ENCODE peak calls at places on chromosomes 7 and 10, in six cellular contexts. E is HepG2, N is SK-N-SH, B is A549, M is K562, L is GM12878. O is an unnamed sample.
A peak's percentile ranks its signal among the peaks of the same experiment; 100 is the strongest.

GRCh38 chr10:70169661-70170364 is 501 bp downstream of the SAR1A start:
- DNase-seq in E (no peak), N (peak; percentile 41), B (no peak), M (peak; percentile 40), L (no peak), O (no peak)

GRCh38 chr7:30134011-30134410 is 775 bp upstream of the MTURN start:
- DNase-seq in E (no peak), N (no peak), B (no peak), M (no peak), L (no peak), O (no peak)

GRCh38 chr7:27347261-27347610 is 104.6 kb downstream of the EVX1 start:
- DNase-seq in E (no peak), N (no peak), B (no peak), M (no peak), L (no peak), O (no peak)

GRCh38 chr7:26372211-26372610 is 80.5 kb downstream of the SNX10 start:
- DNase-seq in E (no peak), N (no peak), B (no peak), M (no peak), L (no peak), O (no peak)

GRCh38 chr10:87763086-87763861 is 54.8 kb downstream of the ATAD1 start:
- DNase-seq in E (peak; percentile 29), N (no peak), B (no peak), M (no peak), L (no peak), O (no peak)

GRCh38 chr10:110872145-110872983 is 636 bp downstream of the PDCD4 start:
- DNase-seq in E (peak; percentile 69), N (peak; percentile 86), B (peak; percentile 24), M (peak; percentile 50), L (no peak), O (peak; percentile 81)

GRCh38 chr7:49928787-49929186 is 155.3 kb downstream of the VWC2 start:
- DNase-seq in E (no peak), N (no peak), B (no peak), M (no peak), L (no peak), O (no peak)

GRCh38 chr7:107502797-107503196 is 32.9 kb downstream of the GPR22 start:
- DNase-seq in E (no peak), N (no peak), B (no peak), M (no peak), L (no peak), O (peak; percentile 5)

GRCh38 chr10:28326516-28327493 is 23.9 kb upstream of the MPP7 start:
- DNase-seq in E (peak; percentile 23), N (no peak), B (no peak), M (no peak), L (no peak), O (peak; percentile 63)

GRCh38 chr7:74454059-74454947 is 597 bp downstream of the GTF2IRD1 start:
- DNase-seq in E (no peak), N (peak; percentile 89), B (no peak), M (no peak), L (no peak), O (no peak)

GRCh38 chr10:132373241-132373955 is 23.6 kb upstream of the PWWP2B start:
- DNase-seq in E (no peak), N (no peak), B (no peak), M (no peak), L (no peak), O (no peak)

GRCh38 chr10:90885176-90885575 is 13.4 kb downstream of the RPP30 start:
- DNase-seq in E (no peak), N (no peak), B (no peak), M (no peak), L (no peak), O (peak; percentile 85)

GRCh38 chr10:15370212-15370740 is 813 bp downstream of the FAM171A1 start:
- DNase-seq in E (no peak), N (peak; percentile 79), B (peak; percentile 32), M (peak; percentile 27), L (no peak), O (peak; percentile 16)

GRCh38 chr10:30059209-30060107 is at the start of gene JCAD:
- DNase-seq in E (no peak), N (peak; percentile 89), B (peak; percentile 47), M (peak; percentile 66), L (no peak), O (no peak)

GRCh38 chr10:91453535-91453934 is 43.4 kb downstream of the HECTD2 start:
- DNase-seq in E (no peak), N (no peak), B (no peak), M (no peak), L (no peak), O (no peak)

GRCh38 chr7:100476108-100476780 is 2.8 kb downstream of the TSC22D4 start:
- DNase-seq in E (no peak), N (peak; percentile 31), B (no peak), M (no peak), L (no peak), O (no peak)

GRCh38 chr7:2411049-2411448 is 7.6 kb downstream of the CHST12 start:
- DNase-seq in E (no peak), N (no peak), B (no peak), M (no peak), L (no peak), O (no peak)

GRCh38 chr7:2412587-2413201 is 9.3 kb downstream of the CHST12 start:
- DNase-seq in E (no peak), N (no peak), B (no peak), M (no peak), L (no peak), O (peak; percentile 30)

GRCh38 chr7:2409745-2410414 is 6.5 kb downstream of the CHST12 start:
- DNase-seq in E (no peak), N (peak; percentile 57), B (no peak), M (no peak), L (no peak), O (no peak)

GRCh38 chr7:2416659-2417058 is 13.2 kb downstream of the CHST12 start:
- DNase-seq in E (no peak), N (no peak), B (no peak), M (no peak), L (no peak), O (no peak)

GRCh38 chr7:2411815-2412586 is 8.6 kb downstream of the CHST12 start:
- DNase-seq in E (peak; percentile 88), N (no peak), B (no peak), M (no peak), L (no peak), O (no peak)
- TF ChIP-seq SMC3 in E (no peak), N (no peak), B (no peak), M (no peak), L (no peak), O (no peak)

GRCh38 chr7:2651847-2652735 is 20.3 kb downstream of the TTYH3 start:
- DNase-seq in E (no peak), N (no peak), B (no peak), M (no peak), L (no peak), O (no peak)
- TF ChIP-seq SMC3 in E (no peak), N (no peak), B (no peak), M (no peak), L (no peak), O (no peak)

GRCh38 chr7:631291-631711 is 95.2 kb upstream of the DNAAF5 start:
- DNase-seq in E (no peak), N (no peak), B (no peak), M (no peak), L (no peak), O (no peak)
- TF ChIP-seq SMC3 in E (no peak), N (no peak), B (no peak), M (no peak), L (no peak), O (no peak)

GRCh38 chr10:43110318-43111071 is 27.8 kb upstream of the CSGALNACT2 start:
- DNase-seq in E (peak; percentile 9), N (no peak), B (no peak), M (no peak), L (no peak), O (peak; percentile 57)
- TF ChIP-seq SMC3 in E (no peak), N (no peak), B (no peak), M (no peak), L (no peak), O (no peak)

GRCh38 chr7:5212633-5213285 is 22.7 kb downstream of the WIPI2 start:
- DNase-seq in E (no peak), N (no peak), B (no peak), M (no peak), L (no peak), O (no peak)
- TF ChIP-seq SMC3 in E (no peak), N (no peak), B (no peak), M (no peak), L (no peak), O (no peak)

DNA sequence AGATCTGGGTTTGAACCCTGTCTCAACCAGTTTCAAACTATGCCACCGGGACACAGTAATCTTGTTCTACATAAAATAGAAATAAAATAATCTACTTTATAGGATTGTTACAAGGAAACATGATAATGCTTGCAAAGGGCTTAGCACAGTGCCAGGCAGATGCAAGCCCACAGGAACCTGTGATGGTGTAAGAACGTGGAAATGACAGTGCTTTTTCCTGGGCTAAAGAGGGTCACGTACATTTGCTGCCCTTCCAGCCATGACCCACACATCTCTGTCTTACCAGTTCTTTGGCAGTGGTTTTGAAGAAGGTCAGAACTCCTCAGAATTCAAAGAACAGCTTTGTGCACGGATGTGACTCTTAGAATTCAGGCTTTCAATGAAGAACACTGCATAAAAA is 282.9 kb downstream of the CSTF2T start:
- DNase-seq in E (no peak), N (no peak), B (no peak), M (no peak), L (no peak), O (no peak)
- TF ChIP-seq SMC3 in E (no peak), N (no peak), B (no peak), M (no peak), L (no peak), O (no peak)

GRCh38 chr7:16431646-16432424 is 10.5 kb upstream of the CRPPA start:
- DNase-seq in E (peak; percentile 54), N (peak; percentile 34), B (peak; percentile 50), M (peak; percentile 65), L (no peak), O (no peak)
- TF ChIP-seq SMC3 in E (peak; percentile 81), N (peak; percentile 64), B (peak; percentile 85), M (peak; percentile 47), L (no peak), O (peak; percentile 23)

DNA sequence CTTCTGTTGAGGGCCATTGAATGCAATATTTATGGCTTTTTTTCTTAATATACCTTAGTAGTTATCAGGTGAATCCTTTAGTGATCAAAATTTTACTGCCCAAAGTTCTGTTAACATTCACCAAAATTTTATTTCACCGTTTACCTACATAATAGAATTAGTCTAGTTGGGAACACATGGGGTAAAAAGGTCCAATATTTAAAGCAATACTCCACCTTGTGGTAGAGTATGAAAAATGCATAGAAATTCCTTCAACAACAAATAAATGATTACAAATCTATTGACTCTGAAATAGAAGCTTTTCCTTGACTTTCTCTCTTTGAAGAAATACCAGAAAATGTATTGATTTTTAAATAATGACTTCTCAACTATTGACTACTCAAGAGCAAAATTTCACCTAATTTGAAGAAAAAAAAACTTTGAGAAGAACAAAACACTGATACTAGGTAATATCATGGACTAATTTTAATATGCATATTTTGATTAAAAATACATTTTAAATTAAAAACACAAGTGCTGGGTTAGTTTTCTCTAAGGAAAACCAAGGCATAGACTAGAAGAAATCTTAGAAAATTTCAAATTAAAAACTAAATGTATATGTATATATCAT is 43.3 kb downstream of the POLR1F start:
- DNase-seq in E (peak; percentile 7), N (peak; percentile 39), B (peak; percentile 28), M (peak; percentile 35), L (no peak), O (peak; percentile 50)
- TF ChIP-seq SMC3 in E (peak; percentile 29), N (peak; percentile 51), B (peak; percentile 66), M (peak; percentile 28), L (peak; percentile 37), O (peak; percentile 45)

GRCh38 chr7:42932861-42933591 is 850 bp downstream of the MRPL32 start:
- DNase-seq in E (no peak), N (peak; percentile 44), B (no peak), M (peak; percentile 36), L (no peak), O (peak; percentile 26)
- TF ChIP-seq SMC3 in E (no peak), N (no peak), B (no peak), M (no peak), L (no peak), O (no peak)